ENCODE peak calls at places on chromosomes 4 and X, in nine cellular contexts. P is cardiac muscle cell; U is ACHN; X is heart left ventricle; V is EH; Q is substantia nigra; Y is neural crest cell; Z is stimulated activated CD8-positive, alpha-beta memory T cell treated with anti-CD3 and anti-CD28 coated beads, Interleukin-15, amount 100 ng/mL, for 4 hours; O is stimulated activated CD4-positive, alpha-beta T cell treated with anti-CD3 and anti-CD28 coated beads, Interleukin-4, amount 100 ng/mL, for 48 hours. L is an unnamed sample.

GRCh38 chrX:129561453-129561852 is 21.4 kb downstream of the OCRL start:
- DNase-seq in Q (no peak), O (no peak), X (no peak), Y (no peak), Z (no peak), U (no peak), P (no peak), V (no peak), L (no peak)

GRCh38 chr4:189092596-189092995 is 848.1 kb upstream of the FRG1 start:
- DNase-seq in X (no peak), O (no peak), Z (no peak), Y (no peak), V (peak; percentile 41), P (no peak), U (no peak), Q (no peak), L (no peak)

GRCh38 chr4:98546910-98547544 is 111.4 kb downstream of the TSPAN5 start:
- DNase-seq in X (no peak), Z (no peak), V (peak; percentile 77), Q (no peak), P (peak; percentile 86), U (no peak), O (no peak), Y (no peak), L (peak; percentile 74)

GRCh38 chr4:102439835-102440234 is 61.3 kb upstream of the NFKB1 start:
- DNase-seq in U (no peak), O (no peak), X (no peak), Y (no peak), Z (no peak), Q (no peak), V (peak; percentile 85), P (peak; percentile 85), L (no peak)

GRCh38 chr4:168540086-168540864 is 43.4 kb downstream of the PALLD start:
- DNase-seq in X (no peak), O (no peak), P (no peak), U (no peak), Z (no peak), Y (no peak), V (peak; percentile 95), Q (no peak), L (no peak)

GRCh38 chr4:56874166-56874565 is 33.5 kb upstream of the REST start:
- DNase-seq in X (no peak), O (no peak), P (no peak), Y (no peak), U (no peak), Z (no peak), V (no peak), Q (no peak), L (no peak)

GRCh38 chrX:114774691-114775090 is 190.8 kb downstream of the HTR2C start:
- DNase-seq in O (no peak), Q (no peak), V (peak; percentile 0), U (no peak), Z (no peak), X (no peak), P (peak; percentile 16), Y (no peak), L (no peak)

GRCh38 chr4:80204433-80204832 is 7.1 kb downstream of the PRDM8 start:
- DNase-seq in P (no peak), Q (no peak), Z (no peak), U (no peak), V (no peak), X (no peak), Y (no peak), O (no peak), L (no peak)

GRCh38 chrX:119760026-119760902 is 1.9 kb downstream of the SOWAHD start:
- DNase-seq in P (no peak), Y (no peak), V (no peak), O (no peak), U (no peak), Q (no peak), Z (no peak), X (no peak), L (no peak)

GRCh38 chrX:37745354-37745753 is 34.5 kb upstream of the CYBB start:
- DNase-seq in Z (peak; percentile 44), O (peak; percentile 60), Q (peak; percentile 0), X (peak; percentile 64), P (peak; percentile 72), V (peak; percentile 55), Y (peak; percentile 57), U (peak; percentile 38), L (peak; percentile 75)

GRCh38 chr4:27318740-27319139 is 458.1 kb downstream of the STIM2 start:
- DNase-seq in Y (peak; percentile 53), X (peak; percentile 19), O (no peak), Q (no peak), U (no peak), P (peak; percentile 3), V (peak; percentile 61), Z (no peak), L (peak; percentile 51)

GRCh38 chrX:66638591-66639500 is at the start of gene EDA2R:
- DNase-seq in Q (no peak), O (peak; percentile 5), X (peak; percentile 17), P (peak; percentile 80), U (peak; percentile 89), V (peak; percentile 85), Y (peak; percentile 9), Z (no peak), L (peak; percentile 57)

GRCh38 chrX:136586386-136586785 is 54.4 kb downstream of the VGLL1 start:
- DNase-seq in O (no peak), Y (no peak), P (no peak), X (no peak), Z (no peak), Q (no peak), U (no peak), V (no peak), L (no peak)

GRCh38 chrX:31266172-31267076 is 194.6 kb upstream of the FTHL17 start:
- DNase-seq in Y (peak; percentile 18), O (no peak), Q (no peak), P (peak; percentile 24), Z (no peak), V (peak; percentile 51), X (peak; percentile 70), U (peak; percentile 49), L (peak; percentile 57)

GRCh38 chr4:123017636-123018390 is 95.4 kb upstream of the NUDT6 start:
- DNase-seq in V (peak; percentile 89), P (peak; percentile 52), X (no peak), O (no peak), Z (no peak), Y (no peak), Q (no peak), U (peak; percentile 15), L (peak; percentile 25)

GRCh38 chr4:1091561-1091995 is 21.8 kb downstream of the RNF212 start:
- DNase-seq in Z (no peak), X (no peak), U (no peak), P (no peak), O (no peak), Y (no peak), V (no peak), Q (no peak), L (no peak)

GRCh38 chr4:87995435-87995834 is 12.0 kb upstream of the PKD2 start:
- DNase-seq in P (no peak), U (no peak), Q (no peak), V (no peak), Z (no peak), O (no peak), X (no peak), Y (no peak), L (no peak)

GRCh38 chr4:28682872-28683271 is 1822.2 kb downstream of the STIM2 start:
- DNase-seq in X (no peak), Q (no peak), Y (no peak), Z (no peak), V (no peak), U (no peak), P (no peak), O (no peak), L (no peak)

GRCh38 chr4:75101906-75102888 is 169.3 kb downstream of the PARM1 start:
- DNase-seq in Y (no peak), Z (no peak), U (no peak), X (no peak), Q (no peak), P (no peak), O (no peak), V (no peak), L (no peak)

GRCh38 chrX:88024022-88024421 is 506.4 kb downstream of the KLHL4 start:
- DNase-seq in V (no peak), U (no peak), Y (no peak), O (no peak), X (no peak), Z (no peak), P (no peak), Q (no peak), L (no peak)

GRCh38 chrX:110241816-110242215 is 76.1 kb downstream of the AMMECR1 start:
- DNase-seq in Y (no peak), Q (no peak), Z (no peak), X (peak; percentile 24), U (no peak), V (peak; percentile 33), P (peak; percentile 56), O (no peak), L (peak; percentile 18)

GRCh38 chr4:54585321-54586000 is 72.3 kb upstream of the KIT start:
- DNase-seq in Q (no peak), O (no peak), P (peak; percentile 27), V (peak; percentile 89), U (no peak), Z (no peak), X (no peak), Y (no peak), L (no peak)

GRCh38 chr4:147596377-147596776 is 20.8 kb upstream of the TMEM184C start:
- DNase-seq in Y (no peak), X (no peak), Z (no peak), V (peak; percentile 34), Q (no peak), U (peak; percentile 16), P (no peak), O (no peak), L (no peak)

GRCh38 chrX:95703696-95704095 is 980.9 kb upstream of the DIAPH2 start:
- DNase-seq in O (no peak), Z (no peak), Y (no peak), P (no peak), V (no peak), X (no peak), U (no peak), Q (no peak), L (no peak)

GRCh38 chrX:133792198-133792953 is 193.0 kb downstream of the GPC3 start:
- DNase-seq in X (peak; percentile 33), Q (peak; percentile 37), Y (peak; percentile 88), Z (peak; percentile 1), V (peak; percentile 63), O (peak; percentile 30), U (peak; percentile 59), P (peak; percentile 80), L (peak; percentile 77)